ENCODE peak calls at places on chromosomes 2 and 18, in eight cellular contexts. One of them, this sample, is unnamed. For H3K9me3, the result is how much of the 10 kb centered on the place peaks cover.

GRCh38 chr2:132797551-132797950 is 127.5 kb upstream of the LYPD1 start:
- DNase-seq in stomach: no peak
- DNase-seq in K562: no peak
- DNase-seq in MM.1S: no peak
- DNase-seq in pancreas: no peak
- DNase-seq in aorta: no peak
- DNase-seq in A549: peak
- DNase-seq in OCI-LY7: no peak
- DNase-seq in this sample: no peak

GRCh38 chr2:150371066-150371812 is 116.2 kb downstream of the RND3 start:
- DNase-seq in stomach: no peak
- DNase-seq in K562: no peak
- DNase-seq in MM.1S: no peak
- DNase-seq in pancreas: no peak
- DNase-seq in aorta: no peak
- DNase-seq in A549: no peak
- DNase-seq in OCI-LY7: no peak
- DNase-seq in this sample: no peak

GRCh38 chr2:95380280-95380679 is 22.2 kb upstream of the FAHD2A start:
- DNase-seq in stomach: no peak
- DNase-seq in K562: no peak
- DNase-seq in MM.1S: no peak
- DNase-seq in pancreas: no peak
- DNase-seq in aorta: no peak
- DNase-seq in A549: no peak
- DNase-seq in OCI-LY7: no peak
- DNase-seq in this sample: no peak

GRCh38 chr2:102094917-102095316 is 47.6 kb upstream of the IL1R1 start:
- DNase-seq in stomach: no peak
- DNase-seq in K562: peak
- DNase-seq in MM.1S: no peak
- DNase-seq in pancreas: no peak
- DNase-seq in aorta: no peak
- DNase-seq in A549: peak
- DNase-seq in OCI-LY7: no peak
- DNase-seq in this sample: peak

GRCh38 chr2:215712219-215712849 is 276.5 kb upstream of the FN1 start:
- DNase-seq in stomach: no peak
- DNase-seq in K562: no peak
- DNase-seq in MM.1S: no peak
- DNase-seq in pancreas: no peak
- DNase-seq in aorta: no peak
- DNase-seq in A549: peak
- DNase-seq in OCI-LY7: no peak
- DNase-seq in this sample: no peak

GRCh38 chr2:157940024-157940423 is 63.9 kb upstream of the ACVR1 start:
- DNase-seq in stomach: no peak
- DNase-seq in K562: no peak
- DNase-seq in MM.1S: no peak
- DNase-seq in pancreas: no peak
- DNase-seq in aorta: no peak
- DNase-seq in A549: no peak
- DNase-seq in OCI-LY7: no peak
- DNase-seq in this sample: no peak

GRCh38 chr2:232310189-232310588 is 68.4 kb upstream of the ALPP start:
- DNase-seq in stomach: no peak
- DNase-seq in K562: no peak
- DNase-seq in MM.1S: no peak
- DNase-seq in pancreas: no peak
- DNase-seq in aorta: no peak
- DNase-seq in A549: no peak
- DNase-seq in OCI-LY7: no peak
- DNase-seq in this sample: no peak

GRCh38 chr2:210591663-210592062 is 35.3 kb downstream of the CPS1 start:
- DNase-seq in stomach: no peak
- DNase-seq in K562: no peak
- DNase-seq in MM.1S: no peak
- DNase-seq in pancreas: no peak
- DNase-seq in aorta: no peak
- DNase-seq in A549: no peak
- DNase-seq in OCI-LY7: no peak
- DNase-seq in this sample: no peak

GRCh38 chr2:96599941-96600340 is 38.2 kb downstream of the KANSL3 start:
- DNase-seq in stomach: no peak
- DNase-seq in K562: no peak
- DNase-seq in MM.1S: no peak
- DNase-seq in pancreas: no peak
- DNase-seq in aorta: no peak
- DNase-seq in A549: no peak
- DNase-seq in OCI-LY7: no peak
- DNase-seq in this sample: no peak

GRCh38 chr2:177281400-177282021 is 17.0 kb upstream of the NFE2L2 start:
- DNase-seq in stomach: no peak
- DNase-seq in K562: no peak
- DNase-seq in MM.1S: no peak
- DNase-seq in pancreas: no peak
- DNase-seq in aorta: no peak
- DNase-seq in A549: no peak
- DNase-seq in OCI-LY7: no peak
- DNase-seq in this sample: no peak

GRCh38 chr18:46155652-46156051 is 51.5 kb downstream of the HAUS1 start:
- DNase-seq in stomach: no peak
- DNase-seq in K562: no peak
- DNase-seq in MM.1S: no peak
- DNase-seq in pancreas: no peak
- DNase-seq in aorta: no peak
- DNase-seq in A549: peak
- DNase-seq in OCI-LY7: no peak
- DNase-seq in this sample: no peak

GRCh38 chr2:119469661-119470297 is 38.1 kb downstream of the TMEM37 start:
- DNase-seq in stomach: no peak
- DNase-seq in K562: no peak
- DNase-seq in MM.1S: no peak
- DNase-seq in pancreas: no peak
- DNase-seq in aorta: no peak
- DNase-seq in A549: no peak
- DNase-seq in OCI-LY7: no peak
- DNase-seq in this sample: no peak

GRCh38 chr18:48131042-48131441 is 200.6 kb upstream of the SMAD2 start:
- DNase-seq in stomach: no peak
- DNase-seq in K562: no peak
- DNase-seq in MM.1S: no peak
- DNase-seq in pancreas: no peak
- DNase-seq in aorta: no peak
- DNase-seq in A549: no peak
- DNase-seq in OCI-LY7: no peak
- DNase-seq in this sample: no peak

GRCh38 chr18:4101009-4101408 is 354.1 kb downstream of the DLGAP1 start:
- DNase-seq in stomach: no peak
- DNase-seq in K562: no peak
- DNase-seq in MM.1S: no peak
- DNase-seq in pancreas: no peak
- DNase-seq in aorta: no peak
- DNase-seq in A549: no peak
- DNase-seq in OCI-LY7: no peak
- DNase-seq in this sample: no peak

GRCh38 chr2:29532451-29532850 is 388.9 kb downstream of the ALK start:
- DNase-seq in stomach: no peak
- DNase-seq in K562: no peak
- DNase-seq in MM.1S: no peak
- DNase-seq in pancreas: no peak
- DNase-seq in aorta: no peak
- DNase-seq in A549: no peak
- DNase-seq in OCI-LY7: no peak
- DNase-seq in this sample: no peak

GRCh38 chr2:14901740-14902139 is 269.2 kb downstream of the LRATD1 start:
- DNase-seq in stomach: no peak
- DNase-seq in K562: peak
- DNase-seq in MM.1S: no peak
- DNase-seq in pancreas: no peak
- DNase-seq in aorta: no peak
- DNase-seq in A549: peak
- DNase-seq in OCI-LY7: no peak
- DNase-seq in this sample: no peak

GRCh38 chr18:54734059-54734458 is 94.2 kb upstream of the RAB27B start:
- DNase-seq in stomach: no peak
- DNase-seq in K562: peak
- DNase-seq in MM.1S: no peak
- DNase-seq in pancreas: no peak
- DNase-seq in aorta: no peak
- DNase-seq in A549: peak
- DNase-seq in OCI-LY7: no peak
- DNase-seq in this sample: no peak

GRCh38 chr2:44916291-44916690 is 25.2 kb upstream of the SIX3 start:
- DNase-seq in stomach: no peak
- DNase-seq in K562: no peak
- DNase-seq in MM.1S: no peak
- DNase-seq in pancreas: no peak
- DNase-seq in aorta: no peak
- DNase-seq in A549: no peak
- DNase-seq in OCI-LY7: no peak
- DNase-seq in this sample: no peak

GRCh38 chr2:11753452-11753885 is 7.0 kb downstream of the LPIN1 start:
- DNase-seq in stomach: peak
- DNase-seq in K562: no peak
- DNase-seq in MM.1S: peak
- DNase-seq in pancreas: no peak
- DNase-seq in aorta: no peak
- DNase-seq in A549: no peak
- DNase-seq in OCI-LY7: peak
- DNase-seq in this sample: peak

GRCh38 chr2:110180036-110180435 is 24.8 kb downstream of the NPHP1 start:
- DNase-seq in stomach: no peak
- DNase-seq in K562: no peak
- DNase-seq in MM.1S: no peak
- DNase-seq in pancreas: no peak
- DNase-seq in aorta: no peak
- DNase-seq in A549: no peak
- DNase-seq in OCI-LY7: no peak
- DNase-seq in this sample: no peak

DNA sequence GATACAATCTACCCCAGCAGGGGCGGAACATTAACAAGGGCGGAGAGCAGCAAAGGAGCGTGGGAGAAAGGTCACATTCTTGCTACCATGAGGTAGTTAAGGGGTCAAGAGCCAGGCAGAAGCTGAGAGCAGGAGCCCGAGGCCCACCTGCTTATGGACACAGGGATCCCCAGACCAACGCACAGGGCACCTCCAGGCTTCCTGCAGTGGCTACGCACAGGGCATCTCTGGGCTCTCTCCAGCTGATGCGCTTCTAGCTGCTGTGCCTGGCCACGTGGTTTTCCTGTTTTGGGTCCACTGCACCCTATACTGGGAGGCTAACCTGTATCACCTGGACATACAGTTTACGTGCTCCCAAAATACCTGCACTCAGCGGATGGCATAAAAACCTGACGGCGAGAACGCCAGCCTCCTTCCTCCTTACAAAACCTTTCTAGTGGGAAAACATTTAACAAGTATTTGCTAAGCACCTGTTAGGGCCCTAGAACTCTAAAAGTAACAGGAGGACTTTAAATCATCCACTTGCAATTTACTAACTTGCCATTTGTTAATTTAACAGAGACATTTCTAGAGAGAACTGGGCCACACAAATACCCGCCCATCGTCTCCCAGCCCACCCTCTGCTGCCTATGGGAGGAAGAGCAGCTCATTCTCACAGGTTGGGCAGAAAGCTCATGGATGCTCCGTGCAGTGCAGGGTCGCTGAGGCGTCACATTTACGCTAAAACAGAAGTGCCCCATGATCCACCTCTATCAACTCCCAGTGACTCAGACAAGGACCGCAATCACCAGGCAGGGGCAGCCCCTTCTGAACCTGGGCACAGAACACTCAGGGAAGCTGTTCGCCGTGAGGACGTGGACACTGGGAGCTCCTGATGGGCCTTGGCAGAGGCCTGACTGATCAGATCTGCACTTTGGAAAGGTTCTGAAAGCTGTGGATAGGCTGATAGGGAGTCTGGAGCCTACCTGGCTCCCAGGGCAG is 107.1 kb downstream of the HDAC4 start:
- DNase-seq in stomach: no peak
- DNase-seq in K562: peak
- DNase-seq in MM.1S: no peak
- DNase-seq in pancreas: no peak
- DNase-seq in aorta: peak
- DNase-seq in A549: no peak
- DNase-seq in OCI-LY7: no peak
- DNase-seq in this sample: peak
- H3K27ac ChIP-seq in stomach: peak
- H3K27ac ChIP-seq in K562: peak
- H3K27ac ChIP-seq in MM.1S: no peak
- H3K27ac ChIP-seq in pancreas: no peak
- H3K27ac ChIP-seq in aorta: no peak
- H3K27ac ChIP-seq in A549: peak
- H3K27ac ChIP-seq in OCI-LY7: no peak
- H3K27ac ChIP-seq in this sample: peak

GRCh38 chr2:53594586-53594918 is 173.1 kb upstream of the CHAC2 start:
- DNase-seq in stomach: no peak
- DNase-seq in K562: no peak
- DNase-seq in MM.1S: no peak
- DNase-seq in pancreas: no peak
- DNase-seq in aorta: no peak
- DNase-seq in A549: no peak
- DNase-seq in OCI-LY7: no peak
- DNase-seq in this sample: no peak

GRCh38 chr2:53593891-53594585 is 173.6 kb upstream of the CHAC2 start:
- DNase-seq in stomach: no peak
- DNase-seq in K562: no peak
- DNase-seq in MM.1S: no peak
- DNase-seq in pancreas: no peak
- DNase-seq in aorta: no peak
- DNase-seq in A549: no peak
- DNase-seq in OCI-LY7: no peak
- DNase-seq in this sample: no peak
- H3K9me3 ChIP-seq in stomach: under half
- H3K9me3 ChIP-seq in K562: under half
- H3K9me3 ChIP-seq in MM.1S: under half
- H3K9me3 ChIP-seq in pancreas: under half
- H3K9me3 ChIP-seq in aorta: under half
- H3K9me3 ChIP-seq in A549: under half
- H3K9me3 ChIP-seq in OCI-LY7: under half
- H3K9me3 ChIP-seq in this sample: under half

GRCh38 chr2:120791961-120792295 is 56.3 kb downstream of the GLI2 start:
- DNase-seq in stomach: no peak
- DNase-seq in K562: no peak
- DNase-seq in MM.1S: no peak
- DNase-seq in pancreas: no peak
- DNase-seq in aorta: no peak
- DNase-seq in A549: no peak
- DNase-seq in OCI-LY7: no peak
- DNase-seq in this sample: no peak
- H3K27ac ChIP-seq in stomach: no peak
- H3K27ac ChIP-seq in K562: no peak
- H3K27ac ChIP-seq in MM.1S: no peak
- H3K27ac ChIP-seq in pancreas: no peak
- H3K27ac ChIP-seq in aorta: no peak
- H3K27ac ChIP-seq in A549: peak
- H3K27ac ChIP-seq in OCI-LY7: no peak
- H3K27ac ChIP-seq in this sample: no peak

GRCh38 chr2:106157416-106157815 is 36.7 kb downstream of the UXS1 start:
- DNase-seq in stomach: no peak
- DNase-seq in K562: no peak
- DNase-seq in MM.1S: no peak
- DNase-seq in pancreas: no peak
- DNase-seq in aorta: no peak
- DNase-seq in A549: no peak
- DNase-seq in OCI-LY7: no peak
- DNase-seq in this sample: no peak
- H3K9me3 ChIP-seq in stomach: under half
- H3K9me3 ChIP-seq in K562: under half
- H3K9me3 ChIP-seq in MM.1S: under half
- H3K9me3 ChIP-seq in pancreas: under half
- H3K9me3 ChIP-seq in aorta: under half
- H3K9me3 ChIP-seq in A549: under half
- H3K9me3 ChIP-seq in OCI-LY7: under half
- H3K9me3 ChIP-seq in this sample: under half